ENCODE peak calls at places on chromosomes 3 and 15, in six cellular contexts. I is tibial nerve, F is WERI-Rb-1, J is lung, V is endodermal cell, B is lower lobe of right lung. N is an unnamed sample.

GRCh38 chr15:76191539-76192244 is 119.6 kb downstream of the ETFA start:
- DNase-seq in I (no peak), F (no peak), J (no peak), V (no peak), B (no peak), N (no peak)

GRCh38 chr15:31345606-31346366 is 19.2 kb downstream of the KLF13 start:
- DNase-seq in I (no peak), F (no peak), J (no peak), V (no peak), B (no peak), N (no peak)

GRCh38 chr3:38327335-38328009 is 19.1 kb upstream of the XYLB start:
- DNase-seq in I (no peak), F (no peak), J (no peak), V (no peak), B (no peak), N (no peak)

GRCh38 chr15:63013052-63013808 is 29.3 kb upstream of the TPM1 start:
- DNase-seq in I (peak), F (no peak), J (no peak), V (no peak), B (no peak), N (no peak)

GRCh38 chr3:128800241-128801187 is 74.5 kb downstream of the RAB7A start:
- DNase-seq in I (no peak), F (no peak), J (no peak), V (no peak), B (no peak), N (peak)

GRCh38 chr15:53917109-53917508 is 61.1 kb upstream of the UNC13C start:
- DNase-seq in I (no peak), F (no peak), J (no peak), V (no peak), B (no peak), N (no peak)

GRCh38 chr3:59809016-59809415 is 759.2 kb upstream of the CFAP20DC start:
- DNase-seq in I (no peak), F (peak), J (no peak), V (no peak), B (no peak), N (no peak)

GRCh38 chr3:81339040-81339845 is 422.2 kb downstream of the GBE1 start:
- DNase-seq in I (no peak), F (no peak), J (no peak), V (no peak), B (no peak), N (no peak)

GRCh38 chr3:173970206-173970605 is 572.7 kb downstream of the NLGN1 start:
- DNase-seq in I (no peak), F (no peak), J (no peak), V (no peak), B (no peak), N (no peak)

GRCh38 chr3:4809970-4810369 is 169.3 kb upstream of the BHLHE40 start:
- DNase-seq in I (no peak), F (peak), J (no peak), V (no peak), B (no peak), N (no peak)

GRCh38 chr3:120449701-120450216 is 1.0 kb downstream of the FSTL1 start:
- DNase-seq in I (peak), F (no peak), J (no peak), V (no peak), B (no peak), N (no peak)

GRCh38 chr15:90320885-90321278 is 31.2 kb upstream of the ZNF774 start:
- DNase-seq in I (no peak), F (no peak), J (no peak), V (no peak), B (no peak), N (no peak)

GRCh38 chr3:157074490-157074889 is 85.5 kb downstream of the CCNL1 start:
- DNase-seq in I (no peak), F (no peak), J (no peak), V (no peak), B (no peak), N (no peak)

GRCh38 chr3:39990532-39990931 is 181.1 kb downstream of the MYRIP start:
- DNase-seq in I (peak), F (peak), J (no peak), V (peak), B (no peak), N (no peak)

GRCh38 chr3:133426721-133427120 is 26.9 kb downstream of the BFSP2 start:
- DNase-seq in I (no peak), F (no peak), J (no peak), V (no peak), B (no peak), N (no peak)

GRCh38 chr15:53962646-53963561 is 15.3 kb upstream of the UNC13C start:
- DNase-seq in I (peak), F (peak), J (peak), V (peak), B (peak), N (no peak)

GRCh38 chr3:139259398-139259797 is 84.4 kb upstream of the MRPS22 start:
- DNase-seq in I (no peak), F (no peak), J (no peak), V (no peak), B (no peak), N (no peak)

GRCh38 chr3:196168808-196169391 is 42.3 kb downstream of the ZDHHC19 start:
- DNase-seq in I (no peak), F (no peak), J (no peak), V (no peak), B (no peak), N (no peak)

GRCh38 chr15:40328176-40328575 is 4.7 kb downstream of the INAFM2 start:
- DNase-seq in I (no peak), F (no peak), J (no peak), V (no peak), B (no peak), N (no peak)

GRCh38 chr15:99589801-99590200 is 24.0 kb downstream of the MEF2A start:
- DNase-seq in I (no peak), F (no peak), J (no peak), V (no peak), B (no peak), N (no peak)

GRCh38 chr15:43299411-43299810 is 31.0 kb downstream of the LCMT2 start:
- DNase-seq in I (no peak), F (no peak), J (no peak), V (no peak), B (no peak), N (no peak)

GRCh38 chr15:92074646-92075045 is 221.1 kb downstream of the SLCO3A1 start:
- DNase-seq in I (peak), F (no peak), J (peak), V (peak), B (peak), N (no peak)

GRCh38 chr15:65305144-65305758 is 774 bp downstream of the RNU5B-1 start:
- DNase-seq in I (no peak), F (peak), J (no peak), V (no peak), B (no peak), N (no peak)

GRCh38 chr3:127409421-127410136 is 121.7 kb upstream of the PRR20G start:
- DNase-seq in I (no peak), F (no peak), J (no peak), V (peak), B (no peak), N (no peak)

GRCh38 chr3:188956839-188957489 is 214.8 kb upstream of the TPRG1 start:
- DNase-seq in I (peak), F (no peak), J (no peak), V (no peak), B (no peak), N (no peak)

GRCh38 chr3:184315506-184315867 is 1.1 kb downstream of the EIF4G1 start:
- DNase-seq in I (no peak), F (no peak), J (no peak), V (no peak), B (no peak), N (no peak)

GRCh38 chr3:33218446-33219174 is at the start of gene SUSD5:
- DNase-seq in I (no peak), F (peak), J (no peak), V (peak), B (no peak), N (peak)

GRCh38 chr3:5160926-5161858 is 26.3 kb upstream of the EDEM1 start:
- DNase-seq in I (no peak), F (no peak), J (peak), V (peak), B (no peak), N (no peak)

GRCh38 chr3:146889616-146890015 is 284.5 kb upstream of the PLSCR5 start:
- DNase-seq in I (no peak), F (no peak), J (no peak), V (no peak), B (no peak), N (no peak)

GRCh38 chr15:28944286-28944685 is 58.5 kb downstream of the APBA2 start:
- DNase-seq in I (no peak), F (no peak), J (no peak), V (peak), B (no peak), N (peak)

GRCh38 chr15:43390723-43391122 is 19.8 kb downstream of the TUBGCP4 start:
- DNase-seq in I (no peak), F (no peak), J (no peak), V (no peak), B (no peak), N (no peak)

GRCh38 chr3:28243424-28244106 is 2.1 kb downstream of the CMC1 start:
- DNase-seq in I (no peak), F (no peak), J (no peak), V (no peak), B (no peak), N (no peak)

GRCh38 chr3:125072310-125072709 is 16.5 kb upstream of the HEG1 start:
- DNase-seq in I (no peak), F (no peak), J (no peak), V (no peak), B (no peak), N (no peak)

GRCh38 chr15:42876224-42876623 is 44.4 kb downstream of the TTBK2 start:
- DNase-seq in I (no peak), F (no peak), J (no peak), V (no peak), B (no peak), N (no peak)

GRCh38 chr3:13135251-13135810 is 62.1 kb upstream of the IQSEC1 start:
- DNase-seq in I (no peak), F (no peak), J (no peak), V (peak), B (peak), N (peak)

GRCh38 chr3:8320711-8321458 is 180.7 kb upstream of the LMCD1 start:
- DNase-seq in I (no peak), F (no peak), J (no peak), V (peak), B (no peak), N (no peak)

GRCh38 chr15:41989573-41990242 is 17.4 kb upstream of the EHD4 start:
- DNase-seq in I (peak), F (peak), J (peak), V (peak), B (peak), N (peak)

GRCh38 chr3:140128217-140129137 is 193.5 kb downstream of the CLSTN2 start:
- DNase-seq in I (no peak), F (peak), J (no peak), V (peak), B (peak), N (no peak)

GRCh38 chr15:77525411-77525811 is 104.7 kb downstream of the HMG20A start:
- DNase-seq in I (no peak), F (peak), J (no peak), V (peak), B (no peak), N (peak)

GRCh38 chr15:85445361-85445760 is 65.0 kb downstream of the AKAP13 start:
- DNase-seq in I (no peak), F (no peak), J (no peak), V (no peak), B (no peak), N (no peak)
- H3K4me3 ChIP-seq in I (no peak), F (no peak), J (no peak), V (no peak), B (no peak), N (no peak)

DNA sequence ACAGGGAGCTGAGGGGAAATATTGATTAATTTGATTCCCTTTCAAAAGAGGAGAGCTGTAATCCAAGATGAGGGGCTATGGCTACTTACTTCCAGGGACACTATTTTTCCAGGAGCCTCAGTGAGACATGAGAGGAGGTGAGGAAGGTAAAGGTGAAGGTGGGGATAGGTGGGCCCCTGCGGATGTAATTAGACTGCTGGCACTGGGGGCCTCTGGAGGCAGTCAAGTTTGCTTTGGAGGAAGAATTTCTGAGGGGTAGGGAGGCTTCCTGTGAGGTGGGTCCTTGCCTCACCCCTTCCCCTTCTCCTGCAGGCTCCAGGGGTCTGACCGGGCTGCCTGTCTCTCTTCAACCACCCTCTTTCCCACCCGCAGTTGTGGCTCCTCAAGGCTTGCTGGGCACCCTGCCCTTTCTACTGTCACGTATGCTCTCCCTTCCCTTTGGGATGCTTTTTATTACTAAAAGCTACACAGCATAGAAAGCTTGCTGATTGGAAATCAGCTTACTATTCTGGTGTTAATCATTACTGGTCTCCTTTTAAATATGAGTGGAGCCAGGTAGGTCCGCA is 22.5 kb downstream of the GASK1A start:
- DNase-seq in I (no peak), F (no peak), J (no peak), V (no peak), B (no peak), N (no peak)
- H3K27ac ChIP-seq in I (peak), F (no peak), J (no peak), V (no peak), B (peak), N (no peak)

GRCh38 chr3:169871129-169871886 is 1.6 kb upstream of the LRRC31 start:
- DNase-seq in I (no peak), F (no peak), J (peak), V (no peak), B (peak), N (no peak)

GRCh38 chr3:169868369-169868768 is 1.4 kb downstream of the LRRC31 start:
- DNase-seq in I (no peak), F (no peak), J (no peak), V (no peak), B (no peak), N (no peak)

GRCh38 chr3:169865176-169865800 is 4.4 kb downstream of the LRRC31 start:
- DNase-seq in I (no peak), F (no peak), J (no peak), V (peak), B (no peak), N (no peak)

GRCh38 chr3:169867584-169868211 is 2.0 kb downstream of the LRRC31 start:
- DNase-seq in I (no peak), F (no peak), J (no peak), V (no peak), B (no peak), N (no peak)

GRCh38 chr3:169869484-169870304 is at the start of gene LRRC31:
- DNase-seq in I (no peak), F (no peak), J (no peak), V (no peak), B (no peak), N (no peak)
- TF ChIP-seq CTCF in I (no peak), F (no peak), J (no peak), V (no peak), B (no peak), N (no peak)

GRCh38 chr15:51935466-51936118 is 36.0 kb downstream of the LEO1 start:
- DNase-seq in I (no peak), F (peak), J (no peak), V (no peak), B (no peak), N (no peak)
- H3K4me3 ChIP-seq in I (no peak), F (no peak), J (no peak), V (no peak), B (no peak), N (no peak)

GRCh38 chr15:80081390-80081789 is 21.9 kb downstream of the ZFAND6 start:
- DNase-seq in I (no peak), F (no peak), J (no peak), V (no peak), B (no peak), N (no peak)
- H3K27ac ChIP-seq in I (no peak), F (no peak), J (no peak), V (no peak), B (no peak), N (no peak)

DNA sequence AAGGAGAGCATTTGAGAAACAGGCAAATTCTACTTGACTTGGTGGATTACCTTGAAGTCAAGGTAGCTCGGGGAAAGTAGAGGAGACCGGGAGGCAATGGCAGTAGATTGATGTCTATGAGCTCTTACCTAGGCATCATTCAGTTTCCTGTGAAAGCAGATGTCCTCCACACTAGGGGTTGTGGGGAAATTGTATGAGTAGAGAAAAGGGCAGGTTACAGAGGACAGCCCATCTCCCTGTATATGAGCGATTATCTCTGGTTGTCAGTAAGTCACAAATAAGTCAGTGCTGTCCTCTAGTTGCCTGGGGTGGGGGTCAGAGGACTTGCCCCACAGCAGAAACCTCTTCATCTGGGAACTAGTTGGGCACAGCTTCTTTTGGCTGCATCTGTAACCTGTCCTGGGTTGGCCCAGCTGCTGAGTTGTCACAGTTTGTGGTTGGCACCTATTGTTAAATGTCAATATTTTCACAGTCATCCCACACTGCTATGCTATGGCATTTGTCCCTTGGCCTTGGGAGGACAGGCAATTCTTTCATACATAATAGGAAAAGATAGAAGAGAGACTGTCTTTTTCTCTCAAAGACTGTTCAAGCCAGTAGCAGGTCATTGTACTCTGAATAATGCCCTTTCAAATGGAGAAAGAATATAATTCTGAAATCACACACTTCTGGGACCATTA is 53.6 kb upstream of the LRRFIP2 start:
- DNase-seq in I (no peak), F (no peak), J (no peak), V (no peak), B (no peak), N (no peak)
- TF ChIP-seq CTCF in I (no peak), F (no peak), J (no peak), V (no peak), B (no peak), N (no peak)

GRCh38 chr15:97875513-97876285 is 84.8 kb upstream of the ARRDC4 start:
- DNase-seq in I (no peak), F (no peak), J (peak), V (peak), B (peak), N (no peak)
- H3K4me3 ChIP-seq in I (peak), F (no peak), J (no peak), V (no peak), B (peak), N (no peak)

GRCh38 chr15:88912500-88912921 is 668 bp downstream of the MFGE8 start:
- DNase-seq in I (no peak), F (peak), J (no peak), V (peak), B (no peak), N (no peak)

GRCh38 chr15:88915354-88915753 is 2.2 kb upstream of the MFGE8 start:
- DNase-seq in I (no peak), F (no peak), J (no peak), V (no peak), B (no peak), N (no peak)

GRCh38 chr15:88913017-88913849 is at the start of gene MFGE8:
- DNase-seq in I (peak), F (peak), J (no peak), V (peak), B (peak), N (peak)

GRCh38 chr15:88911766-88912118 is 1.4 kb downstream of the MFGE8 start:
- DNase-seq in I (no peak), F (peak), J (no peak), V (peak), B (no peak), N (no peak)

DNA sequence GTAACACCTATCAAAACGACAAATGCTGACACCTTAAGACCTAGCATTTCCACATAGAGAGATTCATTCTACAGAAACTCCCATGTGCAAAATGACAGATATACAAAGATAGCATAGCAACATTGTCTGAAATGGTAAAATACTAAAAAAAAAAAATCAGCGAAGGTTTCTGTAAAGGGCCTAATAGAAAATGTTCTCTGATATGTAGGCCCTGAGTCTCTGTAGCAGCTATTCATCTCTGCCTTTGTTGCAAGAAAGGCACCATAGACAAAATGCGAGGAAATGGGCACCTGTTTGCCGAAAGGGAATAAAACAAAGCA is 631 bp upstream of the MFGE8 start:
- DNase-seq in I (no peak), F (no peak), J (no peak), V (no peak), B (no peak), N (no peak)
- H3K27ac ChIP-seq in I (peak), F (peak), J (no peak), V (peak), B (peak), N (no peak)